ENCODE peak calls at places on chromosome 4, in nine cellular contexts. H is neuronal stem cell, S is mucosa of descending colon, D is BJ, J is colonic mucosa, P is PC-3, Y is mesenchymal stem cell, R is heart left ventricle, G is IMR-90. L is an unnamed sample. For H3K36me3, the result is how much of the 10 kb centered on the place peaks cover.

GRCh38 chr4:152968806-152969394 is 32.8 kb downstream of the FHDC1 start:
- DNase-seq in H (no peak), S (no peak), D (no peak), J (no peak), P (peak), Y (no peak), R (no peak), G (peak), L (no peak)

GRCh38 chr4:7226993-7227392 is 34.7 kb downstream of the SORCS2 start:
- DNase-seq in H (no peak), S (no peak), D (no peak), J (no peak), P (no peak), Y (no peak), R (no peak), G (no peak), L (no peak)

GRCh38 chr4:106583567-106583966 is 215.0 kb upstream of the GIMD1 start:
- DNase-seq in H (no peak), S (no peak), D (peak), J (no peak), P (peak), Y (peak), R (no peak), G (peak), L (no peak)

GRCh38 chr4:87041142-87041541 is 106.3 kb downstream of the AFF1 start:
- DNase-seq in H (no peak), S (no peak), D (no peak), J (no peak), P (no peak), Y (no peak), R (no peak), G (peak), L (no peak)

GRCh38 chr4:137694138-137694537 is 161.8 kb upstream of the PCDH18 start:
- DNase-seq in H (no peak), S (no peak), D (no peak), J (no peak), P (no peak), Y (no peak), R (peak), G (no peak), L (no peak)

GRCh38 chr4:130747842-130748241 is 1651.9 kb downstream of the C4orf33 start:
- DNase-seq in H (no peak), S (no peak), D (no peak), J (no peak), P (peak), Y (peak), R (no peak), G (no peak), L (no peak)

GRCh38 chr4:64503945-64504675 is 94.9 kb upstream of the TECRL start:
- DNase-seq in H (no peak), S (no peak), D (no peak), J (no peak), P (no peak), Y (peak), R (no peak), G (no peak), L (no peak)

GRCh38 chr4:128220286-128221235 is 67.1 kb downstream of the PGRMC2 start:
- DNase-seq in H (no peak), S (no peak), D (no peak), J (no peak), P (peak), Y (peak), R (no peak), G (peak), L (no peak)

GRCh38 chr4:98838977-98839618 is 89.8 kb downstream of the EIF4E start:
- DNase-seq in H (no peak), S (no peak), D (no peak), J (no peak), P (peak), Y (peak), R (peak), G (peak), L (no peak)

GRCh38 chr4:30720021-30720655 is at the start of gene PCDH7:
- DNase-seq in H (peak), S (no peak), D (no peak), J (peak), P (peak), Y (peak), R (peak), G (peak), L (peak)

GRCh38 chr4:113503691-113504090 is 257.8 kb downstream of the CAMK2D start:
- DNase-seq in H (no peak), S (no peak), D (no peak), J (no peak), P (no peak), Y (no peak), R (no peak), G (no peak), L (no peak)

GRCh38 chr4:78704981-78705757 is 71.0 kb upstream of the BMP2K start:
- DNase-seq in H (no peak), S (no peak), D (peak), J (no peak), P (no peak), Y (no peak), R (no peak), G (peak), L (no peak)

GRCh38 chr4:94595013-94595412 is 143.3 kb downstream of the PDLIM5 start:
- DNase-seq in H (no peak), S (no peak), D (no peak), J (no peak), P (no peak), Y (no peak), R (no peak), G (no peak), L (no peak)

GRCh38 chr4:30714408-30715031 is 5.6 kb upstream of the PCDH7 start:
- DNase-seq in H (peak), S (no peak), D (no peak), J (peak), P (peak), Y (peak), R (no peak), G (peak), L (peak)

GRCh38 chr4:15756361-15756861 is 21.7 kb upstream of the CD38 start:
- DNase-seq in H (no peak), S (no peak), D (no peak), J (peak), P (peak), Y (peak), R (no peak), G (peak), L (peak)

GRCh38 chr4:148071009-148071408 is 339.1 kb downstream of the ARHGAP10 start:
- DNase-seq in H (no peak), S (no peak), D (no peak), J (no peak), P (no peak), Y (no peak), R (no peak), G (no peak), L (no peak)

GRCh38 chr4:87007345-87008181 is 72.8 kb downstream of the AFF1 start:
- DNase-seq in H (peak), S (peak), D (no peak), J (peak), P (peak), Y (peak), R (peak), G (peak), L (peak)

GRCh38 chr4:56981795-56982201 is 3.1 kb downstream of the POLR2B start:
- DNase-seq in H (no peak), S (no peak), D (no peak), J (no peak), P (peak), Y (peak), R (no peak), G (peak), L (no peak)

GRCh38 chr4:167897116-167897515 is 195.2 kb upstream of the ANXA10 start:
- DNase-seq in H (peak), S (no peak), D (peak), J (no peak), P (no peak), Y (peak), R (no peak), G (peak), L (no peak)

GRCh38 chr4:39730067-39730466 is 32.1 kb downstream of the UBE2K start:
- DNase-seq in H (no peak), S (no peak), D (no peak), J (no peak), P (no peak), Y (peak), R (no peak), G (no peak), L (no peak)

GRCh38 chr4:124415206-124415605 is 297.3 kb downstream of the ANKRD50 start:
- DNase-seq in H (no peak), S (no peak), D (peak), J (no peak), P (peak), Y (no peak), R (no peak), G (peak), L (no peak)

GRCh38 chr4:97215426-97215825 is 927.9 kb downstream of the STPG2 start:
- DNase-seq in H (no peak), S (no peak), D (no peak), J (no peak), P (no peak), Y (no peak), R (no peak), G (no peak), L (no peak)

GRCh38 chr4:88275516-88275915 is 8.8 kb downstream of the PPM1K start:
- DNase-seq in H (no peak), S (no peak), D (no peak), J (no peak), P (peak), Y (no peak), R (no peak), G (peak), L (no peak)

GRCh38 chr4:88818650-88819470 is 121.2 kb upstream of the NAP1L5 start:
- DNase-seq in H (peak), S (no peak), D (no peak), J (peak), P (peak), Y (peak), R (peak), G (peak), L (peak)

GRCh38 chr4:113645771-113646455 is 115.6 kb downstream of the CAMK2D start:
- DNase-seq in H (no peak), S (no peak), D (no peak), J (peak), P (peak), Y (peak), R (no peak), G (peak), L (peak)

GRCh38 chr4:152359208-152360044 is 176.5 kb downstream of the FBXW7 start:
- DNase-seq in H (no peak), S (no peak), D (no peak), J (no peak), P (no peak), Y (no peak), R (no peak), G (no peak), L (no peak)

GRCh38 chr4:68272860-68273259 is 27.4 kb upstream of the TMPRSS11B start:
- DNase-seq in H (peak), S (no peak), D (no peak), J (no peak), P (peak), Y (no peak), R (no peak), G (no peak), L (no peak)

GRCh38 chr4:6472008-6472386 is 417 bp downstream of the PPP2R2C start:
- DNase-seq in H (no peak), S (peak), D (no peak), J (peak), P (no peak), Y (no peak), R (no peak), G (no peak), L (no peak)

GRCh38 chr4:129223955-129224354 is 128.0 kb downstream of the C4orf33 start:
- DNase-seq in H (no peak), S (no peak), D (no peak), J (no peak), P (no peak), Y (peak), R (no peak), G (no peak), L (no peak)

GRCh38 chr4:151169223-151169622 is 69.8 kb downstream of the RPS3A start:
- DNase-seq in H (peak), S (no peak), D (peak), J (peak), P (no peak), Y (peak), R (peak), G (peak), L (peak)

GRCh38 chr4:81814909-81815539 is 343.3 kb upstream of the RASGEF1B start:
- DNase-seq in H (no peak), S (no peak), D (no peak), J (no peak), P (no peak), Y (no peak), R (no peak), G (no peak), L (no peak)

GRCh38 chr4:156472624-156473023 is 499.0 kb downstream of the PDGFC start:
- DNase-seq in H (no peak), S (no peak), D (no peak), J (no peak), P (no peak), Y (no peak), R (no peak), G (no peak), L (no peak)

GRCh38 chr4:26204911-26205368 is 115.9 kb upstream of the RBPJ start:
- DNase-seq in H (no peak), S (no peak), D (no peak), J (no peak), P (no peak), Y (no peak), R (peak), G (no peak), L (no peak)

GRCh38 chr4:187799735-187800134 is 195.8 kb upstream of the ZFP42 start:
- DNase-seq in H (no peak), S (no peak), D (no peak), J (no peak), P (no peak), Y (no peak), R (no peak), G (no peak), L (no peak)

GRCh38 chr4:172147702-172148101 is 334.5 kb downstream of the GALNTL6 start:
- DNase-seq in H (no peak), S (no peak), D (no peak), J (no peak), P (peak), Y (no peak), R (no peak), G (no peak), L (no peak)

GRCh38 chr4:101944649-101945048 is 154.1 kb downstream of the BANK1 start:
- DNase-seq in H (no peak), S (no peak), D (peak), J (no peak), P (peak), Y (peak), R (no peak), G (peak), L (no peak)

GRCh38 chr4:4851906-4852305 is 7.6 kb upstream of the MSX1 start:
- DNase-seq in H (no peak), S (no peak), D (no peak), J (no peak), P (no peak), Y (no peak), R (no peak), G (no peak), L (no peak)

GRCh38 chr4:4853921-4854648 is 5.4 kb upstream of the MSX1 start:
- DNase-seq in H (no peak), S (no peak), D (no peak), J (no peak), P (no peak), Y (no peak), R (no peak), G (no peak), L (no peak)

GRCh38 chr4:4854649-4855292 is 4.7 kb upstream of the MSX1 start:
- DNase-seq in H (no peak), S (no peak), D (no peak), J (no peak), P (no peak), Y (no peak), R (no peak), G (no peak), L (no peak)

GRCh38 chr4:4852591-4853362 is 6.7 kb upstream of the MSX1 start:
- DNase-seq in H (no peak), S (no peak), D (no peak), J (no peak), P (no peak), Y (peak), R (no peak), G (peak), L (no peak)

DNA sequence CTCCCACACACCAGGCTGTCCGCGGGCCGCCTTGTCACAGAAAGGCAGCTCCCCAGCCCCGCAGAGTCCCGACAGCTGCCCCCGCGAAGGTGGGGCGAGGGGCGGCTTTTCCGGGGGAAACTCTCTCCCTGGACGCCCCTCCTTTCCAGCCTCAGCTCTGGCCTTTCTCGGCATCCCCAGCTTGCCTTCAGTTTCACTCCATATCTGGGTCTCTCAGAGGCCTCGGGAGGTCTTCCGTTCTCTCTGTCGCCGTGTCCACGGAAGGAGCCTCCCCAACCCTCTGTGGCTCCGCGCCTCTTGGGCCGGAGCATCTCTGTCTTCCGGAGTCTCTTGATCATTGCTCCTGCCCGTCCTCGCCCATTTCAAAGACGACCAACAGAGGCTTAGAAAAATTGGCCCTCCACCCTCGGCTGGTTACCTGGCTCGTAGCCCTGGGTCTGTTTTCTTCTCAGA is 6.1 kb upstream of the MSX1 start:
- DNase-seq in H (no peak), S (no peak), D (no peak), J (no peak), P (no peak), Y (no peak), R (no peak), G (no peak), L (no peak)
- H3K36me3 ChIP-seq in H (under half), S (under half), D (under half), J (under half), P (under half), Y (under half), R (under half), G (under half), L (under half)

GRCh38 chr4:139304920-139305319 is 2.6 kb upstream of the NDUFC1 start:
- DNase-seq in H (no peak), S (no peak), D (no peak), J (no peak), P (no peak), Y (no peak), R (no peak), G (no peak), L (no peak)
- H3K36me3 ChIP-seq in H (half or more), S (under half), D (under half), J (under half), P (under half), Y (under half), R (under half), G (under half), L (under half)

GRCh38 chr4:4685810-4686209 is 144.0 kb upstream of the STX18 start:
- DNase-seq in H (no peak), S (no peak), D (no peak), J (no peak), P (no peak), Y (peak), R (no peak), G (no peak), L (no peak)

GRCh38 chr4:4689694-4690440 is 148.0 kb upstream of the STX18 start:
- DNase-seq in H (no peak), S (no peak), D (no peak), J (no peak), P (no peak), Y (no peak), R (no peak), G (no peak), L (no peak)

GRCh38 chr4:4686396-4686795 is 144.5 kb upstream of the STX18 start:
- DNase-seq in H (no peak), S (no peak), D (no peak), J (no peak), P (no peak), Y (no peak), R (no peak), G (no peak), L (no peak)

GRCh38 chr4:4687935-4688727 is 146.3 kb upstream of the STX18 start:
- DNase-seq in H (no peak), S (no peak), D (no peak), J (no peak), P (no peak), Y (peak), R (no peak), G (no peak), L (no peak)

DNA sequence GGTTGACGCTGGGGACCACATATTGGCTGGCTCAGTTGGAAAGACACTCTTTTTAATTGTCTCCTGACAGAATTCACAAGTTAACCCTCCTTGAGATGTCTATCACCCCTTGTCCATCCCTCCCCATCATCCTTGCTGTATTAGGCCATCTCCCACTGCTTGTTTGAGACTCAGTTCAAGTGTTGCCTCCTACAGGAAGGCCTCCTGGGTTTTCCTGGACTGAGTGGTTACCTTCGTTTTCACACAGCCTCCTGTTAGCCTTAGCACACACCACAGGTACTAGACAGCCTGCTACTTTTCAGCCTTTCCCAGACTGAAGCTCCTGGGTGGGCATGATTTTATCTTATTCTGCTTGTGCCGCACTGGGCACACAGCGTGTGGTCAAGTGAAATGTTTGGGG is 145.3 kb upstream of the STX18 start:
- DNase-seq in H (no peak), S (no peak), D (no peak), J (no peak), P (no peak), Y (no peak), R (no peak), G (no peak), L (no peak)
- H3K36me3 ChIP-seq in H (under half), S (under half), D (under half), J (under half), P (under half), Y (under half), R (under half), G (under half), L (under half)

DNA sequence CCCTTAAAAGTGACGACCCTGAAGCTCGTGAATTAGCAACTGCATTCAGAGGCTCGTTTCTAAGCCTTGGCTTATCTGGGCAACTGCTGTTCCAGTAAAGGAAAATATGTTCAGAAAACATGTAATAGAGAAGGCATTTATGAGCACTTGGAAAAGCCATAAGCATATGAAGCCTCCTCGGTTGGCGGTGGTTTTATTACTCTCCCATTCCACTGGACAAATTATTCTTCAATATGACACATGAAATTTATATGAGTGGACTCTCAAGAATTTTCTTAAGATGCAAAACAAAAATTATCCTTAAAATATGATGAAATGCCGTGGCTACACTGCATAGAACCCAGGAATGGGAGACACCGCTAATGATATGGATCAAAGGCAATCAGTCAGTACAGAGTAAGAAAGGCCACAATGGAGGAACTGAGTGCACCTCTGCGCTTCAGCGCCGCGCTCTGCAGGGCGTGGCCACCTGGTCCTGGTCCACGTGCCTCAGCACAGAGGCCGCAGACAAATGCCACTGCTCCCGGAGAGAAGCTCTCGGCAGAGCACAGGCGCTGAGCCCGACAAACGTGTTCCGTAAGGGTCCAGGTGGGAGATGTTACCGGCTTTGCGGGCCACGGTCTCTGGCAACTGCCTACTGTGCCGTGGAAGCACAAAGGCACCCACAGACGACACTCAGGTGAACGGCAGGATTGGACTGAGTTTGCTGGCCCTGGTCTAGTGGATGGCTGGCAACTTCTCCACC is 69.1 kb downstream of the ACOX3 start:
- DNase-seq in H (no peak), S (peak), D (peak), J (no peak), P (no peak), Y (no peak), R (no peak), G (no peak), L (no peak)
- H3K36me3 ChIP-seq in H (under half), S (under half), D (under half), J (under half), P (under half), Y (under half), R (under half), G (under half), L (under half)

GRCh38 chr4:185648631-185649030 is 113.3 kb upstream of the PDLIM3 start:
- DNase-seq in H (no peak), S (no peak), D (no peak), J (no peak), P (no peak), Y (no peak), R (no peak), G (no peak), L (no peak)
- H3K36me3 ChIP-seq in H (half or more), S (under half), D (under half), J (under half), P (under half), Y (under half), R (half or more), G (under half), L (under half)